ENCODE peak calls at places on chromosome 14, in nine cellular contexts. One of them, this sample, is unnamed.

GRCh38 chr14:58077621-58078020 is 74.4 kb downstream of the ARMH4 start:
- DNase-seq in sciatic nerve: no peak
- DNase-seq in nucleus accumbens: no peak
- DNase-seq in nephron progenitor cell: no peak
- DNase-seq in DMS153: no peak
- DNase-seq in AG09309: no peak
- DNase-seq in GM19239: no peak
- DNase-seq in stimulated activated CD4-positive, alpha-beta T cell treated with anti-CD3 and anti-CD28 coated beads, Interleukin-15, amount 100 ng/mL, for 1 hour: no peak
- DNase-seq in CD4-positive, alpha-beta memory T cell: no peak
- DNase-seq in this sample: no peak

GRCh38 chr14:21098134-21098891 is at the start of gene ZNF219:
- DNase-seq in CD4-positive, alpha-beta memory T cell: peak
- DNase-seq in AG09309: no peak
- DNase-seq in nucleus accumbens: peak
- DNase-seq in stimulated activated CD4-positive, alpha-beta T cell treated with anti-CD3 and anti-CD28 coated beads, Interleukin-15, amount 100 ng/mL, for 1 hour: peak
- DNase-seq in sciatic nerve: peak
- DNase-seq in DMS153: no peak
- DNase-seq in nephron progenitor cell: peak
- DNase-seq in GM19239: peak
- DNase-seq in this sample: peak

GRCh38 chr14:93792391-93792790 is 4.1 kb upstream of the PRIMA1 start:
- DNase-seq in DMS153: no peak
- DNase-seq in nucleus accumbens: no peak
- DNase-seq in stimulated activated CD4-positive, alpha-beta T cell treated with anti-CD3 and anti-CD28 coated beads, Interleukin-15, amount 100 ng/mL, for 1 hour: no peak
- DNase-seq in AG09309: no peak
- DNase-seq in sciatic nerve: no peak
- DNase-seq in CD4-positive, alpha-beta memory T cell: no peak
- DNase-seq in GM19239: no peak
- DNase-seq in nephron progenitor cell: no peak
- DNase-seq in this sample: no peak

GRCh38 chr14:67457782-67458181 is 30.7 kb downstream of the TMEM229B start:
- DNase-seq in GM19239: no peak
- DNase-seq in CD4-positive, alpha-beta memory T cell: no peak
- DNase-seq in stimulated activated CD4-positive, alpha-beta T cell treated with anti-CD3 and anti-CD28 coated beads, Interleukin-15, amount 100 ng/mL, for 1 hour: no peak
- DNase-seq in AG09309: no peak
- DNase-seq in DMS153: no peak
- DNase-seq in nephron progenitor cell: peak
- DNase-seq in nucleus accumbens: no peak
- DNase-seq in sciatic nerve: no peak
- DNase-seq in this sample: no peak

GRCh38 chr14:100584056-100585031 is 2.9 kb downstream of the BEGAIN start:
- DNase-seq in GM19239: no peak
- DNase-seq in nephron progenitor cell: peak
- DNase-seq in DMS153: no peak
- DNase-seq in nucleus accumbens: no peak
- DNase-seq in stimulated activated CD4-positive, alpha-beta T cell treated with anti-CD3 and anti-CD28 coated beads, Interleukin-15, amount 100 ng/mL, for 1 hour: no peak
- DNase-seq in sciatic nerve: peak
- DNase-seq in CD4-positive, alpha-beta memory T cell: no peak
- DNase-seq in AG09309: no peak
- DNase-seq in this sample: no peak

GRCh38 chr14:98951031-98951430 is 321.0 kb downstream of the BCL11B start:
- DNase-seq in CD4-positive, alpha-beta memory T cell: no peak
- DNase-seq in DMS153: no peak
- DNase-seq in nephron progenitor cell: no peak
- DNase-seq in AG09309: no peak
- DNase-seq in stimulated activated CD4-positive, alpha-beta T cell treated with anti-CD3 and anti-CD28 coated beads, Interleukin-15, amount 100 ng/mL, for 1 hour: no peak
- DNase-seq in nucleus accumbens: no peak
- DNase-seq in GM19239: no peak
- DNase-seq in sciatic nerve: no peak
- DNase-seq in this sample: no peak

GRCh38 chr14:105600939-105601359 is 74.6 kb downstream of the TMEM121 start:
- DNase-seq in DMS153: no peak
- DNase-seq in sciatic nerve: no peak
- DNase-seq in AG09309: no peak
- DNase-seq in nucleus accumbens: no peak
- DNase-seq in nephron progenitor cell: no peak
- DNase-seq in GM19239: no peak
- DNase-seq in stimulated activated CD4-positive, alpha-beta T cell treated with anti-CD3 and anti-CD28 coated beads, Interleukin-15, amount 100 ng/mL, for 1 hour: no peak
- DNase-seq in CD4-positive, alpha-beta memory T cell: no peak
- DNase-seq in this sample: no peak

GRCh38 chr14:23550827-23551265 is 719 bp downstream of the ZFHX2 start:
- DNase-seq in GM19239: no peak
- DNase-seq in DMS153: no peak
- DNase-seq in AG09309: no peak
- DNase-seq in nucleus accumbens: peak
- DNase-seq in stimulated activated CD4-positive, alpha-beta T cell treated with anti-CD3 and anti-CD28 coated beads, Interleukin-15, amount 100 ng/mL, for 1 hour: no peak
- DNase-seq in nephron progenitor cell: peak
- DNase-seq in CD4-positive, alpha-beta memory T cell: no peak
- DNase-seq in sciatic nerve: no peak
- DNase-seq in this sample: no peak

GRCh38 chr14:87992349-87992719 is 648 bp downstream of the GALC start:
- DNase-seq in CD4-positive, alpha-beta memory T cell: no peak
- DNase-seq in sciatic nerve: no peak
- DNase-seq in DMS153: no peak
- DNase-seq in nephron progenitor cell: no peak
- DNase-seq in stimulated activated CD4-positive, alpha-beta T cell treated with anti-CD3 and anti-CD28 coated beads, Interleukin-15, amount 100 ng/mL, for 1 hour: no peak
- DNase-seq in AG09309: no peak
- DNase-seq in GM19239: no peak
- DNase-seq in nucleus accumbens: no peak
- DNase-seq in this sample: peak